ENCODE peak calls at places on chromosomes 1 and 21, in eight cellular contexts. K is CD4-positive, alpha-beta T cell; S is fibroblast of pulmonary artery; Q is astrocyte of the spinal cord; X is PC-9; D is pancreas; M is colonic mucosa; H is AG04449. L is an unnamed sample.

GRCh38 chr1:94539496-94539895 is 2.1 kb downstream of the F3 start:
- DNase-seq in K (no peak), S (no peak), Q (peak; percentile 34), X (peak; percentile 41), D (no peak), M (no peak), H (no peak), L (no peak)

GRCh38 chr1:26607191-26607590 is 77.6 kb downstream of the RPS6KA1 start:
- DNase-seq in K (no peak), S (peak; percentile 31), Q (no peak), X (no peak), D (no peak), M (no peak), H (no peak), L (no peak)

GRCh38 chr1:185325413-185325812 is 8.4 kb upstream of the IVNS1ABP start:
- DNase-seq in K (no peak), S (no peak), Q (no peak), X (no peak), D (no peak), M (no peak), H (no peak), L (no peak)

GRCh38 chr21:35045539-35046222 is 3.4 kb downstream of the RUNX1 start:
- DNase-seq in K (peak; percentile 31), S (no peak), Q (no peak), X (no peak), D (no peak), M (no peak), H (no peak), L (no peak)

GRCh38 chr1:216032284-216032683 is 391.0 kb downstream of the USH2A start:
- DNase-seq in K (no peak), S (no peak), Q (no peak), X (no peak), D (no peak), M (no peak), H (no peak), L (no peak)

GRCh38 chr1:45815667-45816458 is 12.5 kb downstream of the MAST2 start:
- DNase-seq in K (no peak), S (peak; percentile 44), Q (no peak), X (no peak), D (no peak), M (no peak), H (no peak), L (no peak)

GRCh38 chr1:35499230-35499629 is 58.0 kb downstream of the KIAA0319L start:
- DNase-seq in K (no peak), S (no peak), Q (no peak), X (no peak), D (no peak), M (no peak), H (no peak), L (no peak)

GRCh38 chr1:164515932-164516331 is 43.1 kb upstream of the PBX1 start:
- DNase-seq in K (no peak), S (peak; percentile 34), Q (no peak), X (no peak), D (no peak), M (no peak), H (no peak), L (no peak)

GRCh38 chr21:45824546-45825208 is 156.9 kb upstream of the COL6A1 start:
- DNase-seq in K (no peak), S (no peak), Q (no peak), X (no peak), D (no peak), M (no peak), H (no peak), L (no peak)

GRCh38 chr1:201090536-201090935 is 21.7 kb downstream of the CACNA1S start:
- DNase-seq in K (no peak), S (no peak), Q (no peak), X (no peak), D (no peak), M (no peak), H (no peak), L (no peak)

GRCh38 chr1:61210435-61211012 is 128.2 kb downstream of the NFIA start:
- DNase-seq in K (no peak), S (no peak), Q (no peak), X (no peak), D (no peak), M (no peak), H (no peak), L (no peak)

GRCh38 chr1:207911983-207912760 is 1.2 kb upstream of the CD34 start:
- DNase-seq in K (no peak), S (no peak), Q (no peak), X (no peak), D (no peak), M (no peak), H (no peak), L (no peak)

GRCh38 chr1:152001631-152002584 is 8.2 kb upstream of the S100A10 start:
- DNase-seq in K (peak; percentile 67), S (peak; percentile 95), Q (peak; percentile 97), X (peak; percentile 87), D (peak; percentile 83), M (peak; percentile 95), H (peak; percentile 96), L (peak; percentile 85)

GRCh38 chr1:39346876-39347275 is 142.4 kb downstream of the MACF1 start:
- DNase-seq in K (no peak), S (no peak), Q (no peak), X (no peak), D (no peak), M (no peak), H (no peak), L (no peak)

GRCh38 chr1:81617308-81618027 is 183.3 kb upstream of the ADGRL2 start:
- DNase-seq in K (no peak), S (peak; percentile 33), Q (no peak), X (no peak), D (no peak), M (no peak), H (no peak), L (no peak)

GRCh38 chr1:87787551-87787950 is 458.9 kb downstream of the LMO4 start:
- DNase-seq in K (no peak), S (no peak), Q (peak; percentile 50), X (no peak), D (no peak), M (no peak), H (no peak), L (no peak)
- TF ChIP-seq CTCF in K (no peak), S (no peak), Q (peak; percentile 6), X (peak; percentile 31), D (no peak), M (no peak), H (no peak), L (no peak)

GRCh38 chr21:32844653-32845443 is 73.3 kb upstream of the PAXBP1 start:
- DNase-seq in K (no peak), S (peak; percentile 58), Q (peak; percentile 45), X (no peak), D (no peak), M (no peak), H (peak; percentile 21), L (no peak)
- TF ChIP-seq CTCF in K (no peak), S (no peak), Q (peak; percentile 20), X (no peak), D (no peak), M (no peak), H (no peak), L (peak; percentile 7)

GRCh38 chr1:156692409-156692957 is 12.9 kb downstream of the CRABP2 start:
- DNase-seq in K (no peak), S (no peak), Q (no peak), X (no peak), D (no peak), M (no peak), H (no peak), L (peak; percentile 57)

GRCh38 chr1:156690673-156691032 is 13.4 kb upstream of the NES start:
- DNase-seq in K (no peak), S (no peak), Q (no peak), X (no peak), D (no peak), M (no peak), H (no peak), L (no peak)

GRCh38 chr1:156692958-156693857 is 12.2 kb downstream of the CRABP2 start:
- DNase-seq in K (no peak), S (no peak), Q (peak; percentile 22), X (peak; percentile 95), D (peak; percentile 24), M (no peak), H (no peak), L (no peak)

GRCh38 chr1:156691216-156691615 is 14.0 kb upstream of the NES start:
- DNase-seq in K (no peak), S (no peak), Q (no peak), X (no peak), D (peak; percentile 36), M (no peak), H (no peak), L (no peak)

GRCh38 chr1:156691665-156692408 is 13.5 kb downstream of the CRABP2 start:
- DNase-seq in K (no peak), S (no peak), Q (peak; percentile 31), X (peak; percentile 80), D (peak; percentile 47), M (no peak), H (no peak), L (no peak)
- TF ChIP-seq CTCF in K (no peak), S (peak; percentile 25), Q (peak; percentile 27), X (no peak), D (no peak), M (no peak), H (peak; percentile 21), L (no peak)

DNA sequence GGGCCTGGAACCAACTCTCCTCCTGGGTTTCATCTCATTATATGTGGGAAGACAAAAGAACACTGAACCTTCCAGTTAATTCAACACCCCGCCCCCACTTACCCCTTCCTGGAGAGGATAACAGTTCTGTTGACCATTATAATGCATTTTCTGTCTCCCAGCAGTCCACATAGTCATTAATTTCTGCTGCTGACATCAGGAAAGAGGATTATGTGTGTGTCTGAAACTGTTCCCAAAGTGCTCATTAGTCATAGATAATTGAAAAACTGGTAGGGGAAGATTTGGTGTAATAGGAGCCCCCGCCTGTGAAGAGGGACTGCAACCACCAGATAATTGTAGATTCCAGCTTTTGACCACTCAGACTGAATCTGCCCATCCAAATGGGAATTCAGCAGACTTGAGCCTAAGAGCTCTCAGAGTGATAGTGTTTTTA is 208.7 kb downstream of the FGGY start:
- DNase-seq in K (no peak), S (no peak), Q (no peak), X (no peak), D (no peak), M (no peak), H (no peak), L (no peak)
- TF ChIP-seq CTCF in K (no peak), S (no peak), Q (no peak), X (no peak), D (no peak), M (no peak), H (no peak), L (no peak)

GRCh38 chr1:57422271-57423134 is 1.4 kb downstream of the DAB1 start:
- DNase-seq in K (no peak), S (peak; percentile 10), Q (peak; percentile 17), X (no peak), D (peak; percentile 44), M (no peak), H (no peak), L (no peak)
- TF ChIP-seq CTCF in K (no peak), S (no peak), Q (peak; percentile 2), X (no peak), D (no peak), M (no peak), H (no peak), L (no peak)

L was measured in LNCaP clone FGC.